ENCODE peak calls at places on chromosomes 7 and 10, in five cellular contexts. D is astrocyte of the spinal cord; L is mesendoderm; K is activated T-cell treated with anti-CD3 and anti-CD28 coated beads, Interleukin-2, amount 50 U/mL, for 48 hours; H is CD8-positive, alpha-beta T cell. R is an unnamed sample.

GRCh38 chr10:22761569-22762220 is 47.3 kb upstream of the PIP4K2A start:
- DNase-seq in K (no peak), H (no peak), D (no peak), L (no peak), R (no peak)

GRCh38 chr10:70320751-70321150 is 36.9 kb upstream of the NPFFR1 start:
- DNase-seq in D (no peak), H (no peak), K (no peak), L (no peak), R (no peak)

GRCh38 chr7:46091071-46091470 is 170.0 kb upstream of the IGFBP3 start:
- DNase-seq in K (no peak), L (no peak), D (no peak), H (no peak), R (no peak)

GRCh38 chr10:53839437-53840039 is 961.5 kb downstream of the PCDH15 start:
- DNase-seq in K (no peak), D (peak; percentile 42), L (peak; percentile 36), H (no peak), R (no peak)

GRCh38 chr7:137669706-137670105 is 177.1 kb downstream of the DGKI start:
- DNase-seq in H (no peak), L (no peak), D (peak; percentile 55), K (no peak), R (no peak)

GRCh38 chr7:29306276-29307036 is 111.9 kb downstream of the CHN2 start:
- DNase-seq in D (no peak), H (no peak), K (no peak), L (peak; percentile 68), R (no peak)

GRCh38 chr7:101814996-101815825 is 2.2 kb upstream of the CUX1 start:
- DNase-seq in H (peak; percentile 83), D (no peak), K (peak; percentile 76), L (no peak), R (no peak)

GRCh38 chr10:80202934-80203834 is 2.2 kb downstream of the ANXA11 start:
- DNase-seq in L (peak; percentile 97), D (peak; percentile 93), K (peak; percentile 82), H (peak; percentile 78), R (no peak)

GRCh38 chr7:19773361-19773760 is at the start of gene TMEM196:
- DNase-seq in L (no peak), H (no peak), D (no peak), K (no peak), R (no peak)

GRCh38 chr10:87660484-87661133 is 931 bp downstream of the PAPSS2 start:
- DNase-seq in D (peak; percentile 60), H (no peak), K (no peak), L (no peak), R (no peak)

GRCh38 chr10:6843477-6843876 is 263.4 kb upstream of the PRKCQ start:
- DNase-seq in D (no peak), H (no peak), K (no peak), L (no peak), R (no peak)

GRCh38 chr7:36273836-36274235 is 115.8 kb upstream of the ANLN start:
- DNase-seq in H (no peak), K (no peak), D (no peak), L (no peak), R (no peak)

GRCh38 chr10:5565671-5566581 is 41.2 kb downstream of the CALML3 start:
- DNase-seq in L (no peak), K (no peak), H (no peak), D (no peak), R (no peak)

GRCh38 chr10:125158528-125159485 is 1.6 kb downstream of the CTBP2 start:
- DNase-seq in H (no peak), L (no peak), D (peak; percentile 53), K (peak; percentile 23), R (no peak)

R was measured in neuronal stem cell.